ENCODE peak calls at places on chromosomes 5 and 9, in eight cellular contexts. S, Q, W, Z, O, F, J and I are unnamed samples.

GRCh38 chr9:98794802-98795201 is 1.6 kb downstream of the ANKS6 start:
- DNase-seq in S (no peak), O (no peak), Z (no peak), Q (no peak), F (no peak), W (no peak), J (no peak), I (no peak)

GRCh38 chr9:132769895-132770774 is 99.9 kb downstream of the GTF3C4 start:
- DNase-seq in W (peak; percentile 59), O (peak; percentile 66), F (no peak), Z (peak; percentile 69), J (peak; percentile 51), Q (peak; percentile 65), S (peak; percentile 93), I (no peak)

GRCh38 chr5:93193756-93194155 is 387.3 kb downstream of the NR2F1-AS1 start:
- DNase-seq in F (no peak), Z (no peak), O (no peak), J (peak; percentile 36), Q (no peak), S (no peak), W (peak; percentile 53), I (no peak)

GRCh38 chr9:120904999-120905793 is 21.4 kb downstream of the TRAF1 start:
- DNase-seq in J (no peak), Q (no peak), W (no peak), S (no peak), F (peak; percentile 45), Z (no peak), O (no peak), I (no peak)

GRCh38 chr5:1521054-1521453 is 2.7 kb downstream of the LPCAT1 start:
- DNase-seq in S (no peak), W (no peak), J (no peak), O (no peak), F (no peak), Q (no peak), Z (no peak), I (no peak)

GRCh38 chr5:172637122-172637580 is 3.9 kb upstream of the NEURL1B start:
- DNase-seq in Z (peak; percentile 11), S (no peak), W (no peak), O (peak; percentile 60), J (no peak), F (no peak), Q (peak; percentile 20), I (no peak)

GRCh38 chr5:86716121-86716520 is 98.4 kb downstream of the COX7C start:
- DNase-seq in Z (no peak), O (no peak), Q (no peak), F (no peak), S (no peak), W (no peak), J (no peak), I (no peak)

GRCh38 chr5:66142417-66142816 is 1.7 kb upstream of the SREK1 start:
- DNase-seq in Q (no peak), J (no peak), W (no peak), Z (no peak), O (no peak), S (no peak), F (no peak), I (no peak)

GRCh38 chr9:134620751-134621557 is 20.6 kb upstream of the COL5A1 start:
- DNase-seq in Z (no peak), W (no peak), O (no peak), J (no peak), S (peak; percentile 41), Q (peak; percentile 10), F (no peak), I (peak; percentile 33)

GRCh38 chr5:154779105-154779504 is 23.9 kb downstream of the LARP1 start:
- DNase-seq in Q (no peak), J (peak; percentile 93), F (no peak), O (no peak), S (no peak), Z (no peak), W (peak; percentile 91), I (no peak)

GRCh38 chr9:135666534-135667402 is 3.7 kb downstream of the LCN9 start:
- DNase-seq in Q (no peak), J (no peak), Z (no peak), O (no peak), W (no peak), S (peak; percentile 32), F (no peak), I (no peak)

GRCh38 chr5:77844408-77845272 is 68.5 kb upstream of the TBCA start:
- DNase-seq in Z (no peak), F (no peak), S (no peak), Q (no peak), J (no peak), W (peak; percentile 10), O (no peak), I (no peak)

GRCh38 chr5:88203977-88204735 is 64.5 kb downstream of the TMEM161B start:
- DNase-seq in Q (no peak), J (peak; percentile 6), Z (no peak), F (no peak), W (peak; percentile 88), O (no peak), S (no peak), I (no peak)

GRCh38 chr9:84297162-84297821 is 43.3 kb downstream of the SLC28A3 start:
- DNase-seq in F (no peak), Z (no peak), S (no peak), O (no peak), J (peak; percentile 84), W (peak; percentile 83), Q (no peak), I (no peak)

GRCh38 chr9:130256644-130257043 is 8.9 kb upstream of the HMCN2 start:
- DNase-seq in Z (no peak), J (no peak), O (no peak), Q (no peak), W (no peak), F (no peak), S (no peak), I (no peak)

GRCh38 chr5:83031391-83031790 is 45.8 kb downstream of the TMEM167A start:
- DNase-seq in W (peak; percentile 45), Q (no peak), S (no peak), O (no peak), F (no peak), J (no peak), Z (no peak), I (no peak)

GRCh38 chr9:17807670-17808282 is 228.9 kb downstream of the SH3GL2 start:
- DNase-seq in O (no peak), W (no peak), J (no peak), S (no peak), Z (peak; percentile 26), F (no peak), Q (no peak), I (no peak)

GRCh38 chr5:142006363-142007236 is 6.2 kb downstream of the GNPDA1 start:
- DNase-seq in Z (no peak), F (no peak), S (no peak), O (no peak), J (no peak), Q (no peak), W (no peak), I (no peak)

GRCh38 chr5:56839062-56839461 is 23.7 kb downstream of the MAP3K1 start:
- DNase-seq in Z (no peak), J (no peak), S (no peak), O (no peak), W (no peak), Q (no peak), F (no peak), I (no peak)
- H3K36me3 ChIP-seq in Z (no peaks in the 10 kb centered on the region), J (no peaks in the 10 kb centered on the region), S (no peaks in the 10 kb centered on the region), O (no peaks in the 10 kb centered on the region), W (no peaks in the 10 kb centered on the region), Q (no peaks in the 10 kb centered on the region), F (no peaks in the 10 kb centered on the region), I (no peaks in the 10 kb centered on the region)

DNA sequence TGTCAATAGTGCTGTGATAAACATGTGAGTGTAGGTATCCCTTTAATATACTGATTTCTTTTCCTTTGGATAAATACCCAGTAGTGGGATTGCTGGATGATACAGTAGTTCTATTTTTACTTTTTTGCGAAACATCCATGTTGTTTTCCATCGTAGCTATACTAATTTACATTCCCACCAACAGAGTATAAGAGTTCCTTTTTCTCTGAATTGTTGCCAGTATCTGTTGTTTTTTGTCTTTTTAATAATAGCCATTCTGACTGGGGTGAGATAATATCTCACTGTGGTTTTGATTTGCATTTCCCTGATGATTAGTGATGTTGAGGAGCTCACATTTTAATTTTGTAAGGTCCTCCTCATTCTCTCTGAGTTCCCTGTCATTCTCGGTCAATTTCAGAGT is 71.1 kb upstream of the NFIL3 start:
- DNase-seq in Z (no peak), W (peak; percentile 59), Q (no peak), O (no peak), F (no peak), J (no peak), S (no peak), I (no peak)
- H3K4me1 ChIP-seq in Z (no peaks in the 10 kb centered on the region), W (peaks cover 8% of the 10 kb centered on the region), Q (no peaks in the 10 kb centered on the region), O (no peaks in the 10 kb centered on the region), F (no peaks in the 10 kb centered on the region), J (peaks cover 12% of the 10 kb centered on the region), S (no peaks in the 10 kb centered on the region), I (no peaks in the 10 kb centered on the region)

GRCh38 chr5:60163762-60164161 is 270.2 kb upstream of the PDE4D start:
- DNase-seq in J (no peak), Z (no peak), F (no peak), W (peak; percentile 76), O (no peak), S (no peak), Q (no peak), I (no peak)

DNA sequence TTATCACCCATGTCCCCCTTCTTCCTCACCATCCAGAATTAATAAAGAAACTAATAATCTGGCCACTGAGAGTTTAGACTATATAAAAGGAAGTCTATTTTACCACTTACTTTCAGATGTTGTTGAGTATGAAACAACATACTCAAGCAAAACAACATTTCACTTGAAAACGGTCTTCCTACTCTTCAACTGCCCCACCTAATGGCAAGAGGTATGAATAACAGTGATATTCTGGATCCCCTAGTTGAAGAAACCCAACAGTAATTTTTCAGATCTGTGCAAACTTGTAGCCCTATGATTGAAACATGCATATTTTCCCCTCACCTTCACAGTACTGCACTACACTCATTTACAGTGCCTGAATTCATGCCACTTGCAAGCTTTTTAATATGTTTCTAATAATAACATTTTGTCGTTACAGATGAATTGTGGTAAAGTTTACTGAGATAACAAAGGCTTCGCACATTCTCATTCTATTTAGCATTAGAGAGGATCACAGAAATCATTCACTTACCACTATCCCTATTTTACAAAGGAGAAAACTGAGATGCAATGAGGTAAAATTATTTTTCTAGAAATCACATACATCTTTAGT is 267.9 kb upstream of the PDE4D start:
- DNase-seq in S (no peak), Z (no peak), W (peak; percentile 39), F (no peak), O (no peak), Q (no peak), J (peak; percentile 19), I (no peak)
- TF ChIP-seq CTCF in S (peak; percentile 46), Z (no peak), W (peak; percentile 60), F (peak; percentile 28), O (no peak), Q (no peak), J (peak; percentile 53), I (peak; percentile 68)

DNA sequence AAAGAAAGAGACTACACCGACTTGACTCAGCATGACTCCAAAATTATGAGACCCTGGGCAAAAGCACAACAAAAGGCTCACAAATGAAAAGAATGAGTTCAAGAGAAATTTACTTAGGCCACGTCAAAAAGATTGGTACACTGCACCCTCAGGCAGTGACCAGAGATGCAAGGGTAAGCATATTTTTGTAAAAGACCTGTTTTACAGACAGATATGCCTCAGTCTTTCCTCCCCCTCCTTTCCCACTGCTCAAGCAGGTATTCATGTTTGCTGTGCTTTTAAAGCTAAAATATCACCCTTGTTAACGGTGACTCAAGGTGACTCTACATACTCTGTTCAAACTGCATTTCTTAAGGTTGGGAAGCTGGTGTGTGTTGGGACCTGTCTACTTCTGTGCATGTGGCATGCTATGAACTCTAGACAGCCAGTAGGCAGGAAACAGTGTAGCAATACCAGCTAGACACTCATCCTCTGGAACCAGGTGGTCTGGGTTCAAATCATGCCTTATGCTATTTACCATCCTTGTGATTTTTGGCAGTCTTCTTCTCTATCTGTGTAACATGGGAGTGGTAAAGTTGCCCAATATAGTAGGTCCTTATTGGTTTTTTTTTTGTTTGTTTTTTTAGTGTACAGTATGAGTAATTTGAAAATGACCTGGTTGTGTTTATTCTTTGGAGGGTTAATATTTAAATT is 98.7 kb downstream of the TLE4 start:
- DNase-seq in Z (no peak), W (no peak), S (no peak), Q (no peak), F (no peak), O (no peak), J (peak; percentile 22), I (no peak)
- H3K36me3 ChIP-seq in Z (no peaks in the 10 kb centered on the region), W (no peaks in the 10 kb centered on the region), S (peaks cover 3% of the 10 kb centered on the region), Q (no peaks in the 10 kb centered on the region), F (no peaks in the 10 kb centered on the region), O (no peaks in the 10 kb centered on the region), J (no peaks in the 10 kb centered on the region), I (peaks cover 32% of the 10 kb centered on the region)